ENCODE peak calls at places on chromosome 9, in nine cellular contexts. One of them, this sample, is unnamed.

GRCh38 chr9:30915451-30915850 is 1469.0 kb upstream of the ACO1 start:
- DNase-seq in frontal cortex: no peak
- DNase-seq in NCI-H1417: no peak
- DNase-seq in choroid plexus epithelial cell: no peak
- DNase-seq in M059J: no peak
- DNase-seq in renal cortical epithelial cell: no peak
- DNase-seq in activated naive CD4-positive, alpha-beta T cell treated with anti-CD3 and anti-CD28 coated beads, Interleukin-2, amount 10 ng/mL, durations not matched to agents 7 days and 5 days: no peak
- DNase-seq in HCT116: no peak
- DNase-seq in stimulated activated CD4-positive, alpha-beta T cell treated with anti-CD3 and anti-CD28 coated beads, Interleukin-12 subunit alpha, Interleukin-12 subunit beta, amount 100 ng/mL, for 4 hours: no peak
- DNase-seq in this sample: no peak

GRCh38 chr9:114804504-114804903 is 1.3 kb downstream of the TNFSF15 start:
- DNase-seq in activated naive CD4-positive, alpha-beta T cell treated with anti-CD3 and anti-CD28 coated beads, Interleukin-2, amount 10 ng/mL, durations not matched to agents 7 days and 5 days: no peak
- DNase-seq in NCI-H1417: no peak
- DNase-seq in stimulated activated CD4-positive, alpha-beta T cell treated with anti-CD3 and anti-CD28 coated beads, Interleukin-12 subunit alpha, Interleukin-12 subunit beta, amount 100 ng/mL, for 4 hours: no peak
- DNase-seq in renal cortical epithelial cell: peak
- DNase-seq in frontal cortex: no peak
- DNase-seq in M059J: peak
- DNase-seq in HCT116: peak
- DNase-seq in choroid plexus epithelial cell: peak
- DNase-seq in this sample: no peak

GRCh38 chr9:136403538-136403914 is 3.6 kb upstream of the SNAPC4 start:
- DNase-seq in NCI-H1417: no peak
- DNase-seq in frontal cortex: no peak
- DNase-seq in M059J: no peak
- DNase-seq in activated naive CD4-positive, alpha-beta T cell treated with anti-CD3 and anti-CD28 coated beads, Interleukin-2, amount 10 ng/mL, durations not matched to agents 7 days and 5 days: peak
- DNase-seq in stimulated activated CD4-positive, alpha-beta T cell treated with anti-CD3 and anti-CD28 coated beads, Interleukin-12 subunit alpha, Interleukin-12 subunit beta, amount 100 ng/mL, for 4 hours: peak
- DNase-seq in choroid plexus epithelial cell: no peak
- DNase-seq in renal cortical epithelial cell: no peak
- DNase-seq in HCT116: no peak
- DNase-seq in this sample: no peak

GRCh38 chr9:128053560-128053959 is 13.6 kb downstream of the NAIF1 start:
- DNase-seq in HCT116: no peak
- DNase-seq in stimulated activated CD4-positive, alpha-beta T cell treated with anti-CD3 and anti-CD28 coated beads, Interleukin-12 subunit alpha, Interleukin-12 subunit beta, amount 100 ng/mL, for 4 hours: no peak
- DNase-seq in M059J: no peak
- DNase-seq in NCI-H1417: no peak
- DNase-seq in renal cortical epithelial cell: no peak
- DNase-seq in choroid plexus epithelial cell: no peak
- DNase-seq in frontal cortex: no peak
- DNase-seq in activated naive CD4-positive, alpha-beta T cell treated with anti-CD3 and anti-CD28 coated beads, Interleukin-2, amount 10 ng/mL, durations not matched to agents 7 days and 5 days: no peak
- DNase-seq in this sample: no peak

GRCh38 chr9:21966140-21966851 is 27.9 kb downstream of the CDKN2A start:
- DNase-seq in choroid plexus epithelial cell: no peak
- DNase-seq in NCI-H1417: no peak
- DNase-seq in renal cortical epithelial cell: no peak
- DNase-seq in HCT116: no peak
- DNase-seq in stimulated activated CD4-positive, alpha-beta T cell treated with anti-CD3 and anti-CD28 coated beads, Interleukin-12 subunit alpha, Interleukin-12 subunit beta, amount 100 ng/mL, for 4 hours: no peak
- DNase-seq in activated naive CD4-positive, alpha-beta T cell treated with anti-CD3 and anti-CD28 coated beads, Interleukin-2, amount 10 ng/mL, durations not matched to agents 7 days and 5 days: no peak
- DNase-seq in M059J: no peak
- DNase-seq in frontal cortex: no peak
- DNase-seq in this sample: no peak

GRCh38 chr9:14180077-14180941 is 133.6 kb downstream of the NFIB start:
- DNase-seq in activated naive CD4-positive, alpha-beta T cell treated with anti-CD3 and anti-CD28 coated beads, Interleukin-2, amount 10 ng/mL, durations not matched to agents 7 days and 5 days: no peak
- DNase-seq in stimulated activated CD4-positive, alpha-beta T cell treated with anti-CD3 and anti-CD28 coated beads, Interleukin-12 subunit alpha, Interleukin-12 subunit beta, amount 100 ng/mL, for 4 hours: no peak
- DNase-seq in renal cortical epithelial cell: no peak
- DNase-seq in choroid plexus epithelial cell: no peak
- DNase-seq in HCT116: no peak
- DNase-seq in M059J: no peak
- DNase-seq in frontal cortex: no peak
- DNase-seq in NCI-H1417: no peak
- DNase-seq in this sample: peak

GRCh38 chr9:114602620-114603019 is 8.5 kb upstream of the TMEM268 start:
- DNase-seq in HCT116: no peak
- DNase-seq in NCI-H1417: no peak
- DNase-seq in choroid plexus epithelial cell: no peak
- DNase-seq in frontal cortex: no peak
- DNase-seq in renal cortical epithelial cell: no peak
- DNase-seq in activated naive CD4-positive, alpha-beta T cell treated with anti-CD3 and anti-CD28 coated beads, Interleukin-2, amount 10 ng/mL, durations not matched to agents 7 days and 5 days: no peak
- DNase-seq in stimulated activated CD4-positive, alpha-beta T cell treated with anti-CD3 and anti-CD28 coated beads, Interleukin-12 subunit alpha, Interleukin-12 subunit beta, amount 100 ng/mL, for 4 hours: no peak
- DNase-seq in M059J: no peak
- DNase-seq in this sample: no peak

GRCh38 chr9:20024159-20024571 is 235.3 kb upstream of the SLC24A2 start:
- DNase-seq in renal cortical epithelial cell: peak
- DNase-seq in HCT116: no peak
- DNase-seq in M059J: peak
- DNase-seq in stimulated activated CD4-positive, alpha-beta T cell treated with anti-CD3 and anti-CD28 coated beads, Interleukin-12 subunit alpha, Interleukin-12 subunit beta, amount 100 ng/mL, for 4 hours: no peak
- DNase-seq in frontal cortex: no peak
- DNase-seq in choroid plexus epithelial cell: peak
- DNase-seq in NCI-H1417: no peak
- DNase-seq in activated naive CD4-positive, alpha-beta T cell treated with anti-CD3 and anti-CD28 coated beads, Interleukin-2, amount 10 ng/mL, durations not matched to agents 7 days and 5 days: no peak
- DNase-seq in this sample: no peak

GRCh38 chr9:136170291-136170901 is 34.5 kb downstream of the LHX3 start:
- DNase-seq in stimulated activated CD4-positive, alpha-beta T cell treated with anti-CD3 and anti-CD28 coated beads, Interleukin-12 subunit alpha, Interleukin-12 subunit beta, amount 100 ng/mL, for 4 hours: peak
- DNase-seq in renal cortical epithelial cell: no peak
- DNase-seq in frontal cortex: no peak
- DNase-seq in choroid plexus epithelial cell: peak
- DNase-seq in NCI-H1417: no peak
- DNase-seq in M059J: no peak
- DNase-seq in HCT116: no peak
- DNase-seq in activated naive CD4-positive, alpha-beta T cell treated with anti-CD3 and anti-CD28 coated beads, Interleukin-2, amount 10 ng/mL, durations not matched to agents 7 days and 5 days: peak
- DNase-seq in this sample: no peak

GRCh38 chr9:128899566-128900322 is 17.8 kb downstream of the LRRC8A start:
- DNase-seq in M059J: peak
- DNase-seq in HCT116: no peak
- DNase-seq in NCI-H1417: no peak
- DNase-seq in activated naive CD4-positive, alpha-beta T cell treated with anti-CD3 and anti-CD28 coated beads, Interleukin-2, amount 10 ng/mL, durations not matched to agents 7 days and 5 days: peak
- DNase-seq in frontal cortex: no peak
- DNase-seq in choroid plexus epithelial cell: no peak
- DNase-seq in stimulated activated CD4-positive, alpha-beta T cell treated with anti-CD3 and anti-CD28 coated beads, Interleukin-12 subunit alpha, Interleukin-12 subunit beta, amount 100 ng/mL, for 4 hours: peak
- DNase-seq in renal cortical epithelial cell: no peak
- DNase-seq in this sample: no peak

GRCh38 chr9:107215381-107215780 is 67.7 kb upstream of the RAD23B start:
- DNase-seq in activated naive CD4-positive, alpha-beta T cell treated with anti-CD3 and anti-CD28 coated beads, Interleukin-2, amount 10 ng/mL, durations not matched to agents 7 days and 5 days: no peak
- DNase-seq in frontal cortex: no peak
- DNase-seq in renal cortical epithelial cell: peak
- DNase-seq in M059J: peak
- DNase-seq in choroid plexus epithelial cell: peak
- DNase-seq in NCI-H1417: no peak
- DNase-seq in stimulated activated CD4-positive, alpha-beta T cell treated with anti-CD3 and anti-CD28 coated beads, Interleukin-12 subunit alpha, Interleukin-12 subunit beta, amount 100 ng/mL, for 4 hours: no peak
- DNase-seq in HCT116: peak
- DNase-seq in this sample: no peak

GRCh38 chr9:70525553-70525952 is 111.1 kb upstream of the KLF9 start:
- DNase-seq in NCI-H1417: no peak
- DNase-seq in frontal cortex: no peak
- DNase-seq in choroid plexus epithelial cell: peak
- DNase-seq in HCT116: no peak
- DNase-seq in renal cortical epithelial cell: no peak
- DNase-seq in stimulated activated CD4-positive, alpha-beta T cell treated with anti-CD3 and anti-CD28 coated beads, Interleukin-12 subunit alpha, Interleukin-12 subunit beta, amount 100 ng/mL, for 4 hours: no peak
- DNase-seq in M059J: peak
- DNase-seq in activated naive CD4-positive, alpha-beta T cell treated with anti-CD3 and anti-CD28 coated beads, Interleukin-2, amount 10 ng/mL, durations not matched to agents 7 days and 5 days: no peak
- DNase-seq in this sample: no peak